ENCODE peak calls at places on chromosomes 13 and 19, in four cellular contexts. One of them, this sample, is unnamed.

GRCh38 chr13:45136741-45137500 is 16.6 kb downstream of the GTF2F2 start:
- DNase-seq in neuronal stem cell: no peak
- DNase-seq in mesenchymal stem cell: no peak
- DNase-seq in H9: no peak
- DNase-seq in this sample: no peak

GRCh38 chr19:5235458-5236219 is 105.0 kb downstream of the PTPRS start:
- DNase-seq in neuronal stem cell: no peak
- DNase-seq in H9: no peak
- DNase-seq in mesenchymal stem cell: no peak
- DNase-seq in this sample: no peak

GRCh38 chr13:80334582-80335260 is 6.2 kb downstream of the SPRY2 start:
- DNase-seq in mesenchymal stem cell: peak
- DNase-seq in neuronal stem cell: no peak
- DNase-seq in H9: no peak
- DNase-seq in this sample: peak

GRCh38 chr13:112940236-112940635 is 28.8 kb upstream of the MCF2L start:
- DNase-seq in mesenchymal stem cell: no peak
- DNase-seq in neuronal stem cell: no peak
- DNase-seq in H9: no peak
- DNase-seq in this sample: no peak

GRCh38 chr13:110798595-110798994 is 85.1 kb downstream of the ING1 start:
- DNase-seq in mesenchymal stem cell: no peak
- DNase-seq in neuronal stem cell: no peak
- DNase-seq in H9: no peak
- DNase-seq in this sample: no peak

GRCh38 chr13:113810640-113811039 is 51.6 kb downstream of the TMEM255B start:
- DNase-seq in neuronal stem cell: no peak
- DNase-seq in mesenchymal stem cell: no peak
- DNase-seq in H9: no peak
- DNase-seq in this sample: no peak

GRCh38 chr19:29329460-29330134 is 116.6 kb upstream of the UQCRFS1 start:
- DNase-seq in mesenchymal stem cell: no peak
- DNase-seq in neuronal stem cell: peak
- DNase-seq in H9: peak
- DNase-seq in this sample: no peak

GRCh38 chr19:16037424-16038195 is 38.7 kb upstream of the TPM4 start:
- DNase-seq in neuronal stem cell: no peak
- DNase-seq in mesenchymal stem cell: no peak
- DNase-seq in H9: no peak
- DNase-seq in this sample: no peak

GRCh38 chr19:32350492-32350891 is 5.1 kb downstream of the ZNF507 start:
- DNase-seq in mesenchymal stem cell: no peak
- DNase-seq in H9: no peak
- DNase-seq in neuronal stem cell: no peak
- DNase-seq in this sample: no peak

GRCh38 chr13:113058988-113059850 is 46.4 kb upstream of the F7 start:
- DNase-seq in neuronal stem cell: no peak
- DNase-seq in H9: no peak
- DNase-seq in mesenchymal stem cell: no peak
- DNase-seq in this sample: no peak

GRCh38 chr13:62643007-62643483 is 1227.4 kb upstream of the PCDH20 start:
- DNase-seq in H9: no peak
- DNase-seq in mesenchymal stem cell: peak
- DNase-seq in neuronal stem cell: no peak
- DNase-seq in this sample: peak

GRCh38 chr19:9324584-9324962 is 594 bp downstream of the ZNF559 start:
- DNase-seq in mesenchymal stem cell: no peak
- DNase-seq in H9: no peak
- DNase-seq in neuronal stem cell: no peak
- DNase-seq in this sample: no peak

GRCh38 chr13:90838561-90838960 is 508.9 kb upstream of the MIR17HG start:
- DNase-seq in H9: no peak
- DNase-seq in neuronal stem cell: no peak
- DNase-seq in mesenchymal stem cell: no peak
- DNase-seq in this sample: no peak

GRCh38 chr19:49907745-49908446 is 11.2 kb upstream of the IL4I1 start:
- DNase-seq in H9: no peak
- DNase-seq in neuronal stem cell: no peak
- DNase-seq in mesenchymal stem cell: no peak
- DNase-seq in this sample: no peak

GRCh38 chr13:94704347-94705080 is 7.8 kb downstream of the SOX21 start:
- DNase-seq in H9: peak
- DNase-seq in mesenchymal stem cell: no peak
- DNase-seq in neuronal stem cell: no peak
- DNase-seq in this sample: no peak

GRCh38 chr13:30968734-30969335 is 36.4 kb downstream of the TEX26 start:
- DNase-seq in H9: no peak
- DNase-seq in mesenchymal stem cell: peak
- DNase-seq in neuronal stem cell: no peak
- DNase-seq in this sample: peak

GRCh38 chr13:44690376-44690775 is 114.2 kb upstream of the TSC22D1 start:
- DNase-seq in H9: no peak
- DNase-seq in neuronal stem cell: no peak
- DNase-seq in mesenchymal stem cell: no peak
- DNase-seq in this sample: no peak

GRCh38 chr13:33490461-33491327 is 205.1 kb upstream of the STARD13 start:
- DNase-seq in mesenchymal stem cell: no peak
- DNase-seq in H9: peak
- DNase-seq in neuronal stem cell: peak
- DNase-seq in this sample: no peak

GRCh38 chr19:2587001-2587719 is 111.2 kb downstream of the GADD45B start:
- DNase-seq in neuronal stem cell: no peak
- DNase-seq in mesenchymal stem cell: peak
- DNase-seq in H9: peak
- DNase-seq in this sample: peak
- H4K91ac ChIP-seq in neuronal stem cell: no peak
- H4K91ac ChIP-seq in mesenchymal stem cell: no peak
- H4K91ac ChIP-seq in H9: peak
- H4K91ac ChIP-seq in this sample: no peak

GRCh38 chr19:3641515-3642269 is 15.1 kb upstream of the CACTIN start:
- DNase-seq in neuronal stem cell: no peak
- DNase-seq in mesenchymal stem cell: no peak
- DNase-seq in H9: no peak
- DNase-seq in this sample: no peak
- H4K91ac ChIP-seq in neuronal stem cell: no peak
- H4K91ac ChIP-seq in mesenchymal stem cell: no peak
- H4K91ac ChIP-seq in H9: no peak
- H4K91ac ChIP-seq in this sample: no peak

GRCh38 chr19:17841810-17842662 is 5.7 kb downstream of the JAK3 start:
- DNase-seq in mesenchymal stem cell: peak
- DNase-seq in H9: peak
- DNase-seq in neuronal stem cell: peak
- DNase-seq in this sample: peak

GRCh38 chr19:17843908-17844490 is 3.8 kb downstream of the JAK3 start:
- DNase-seq in H9: no peak
- DNase-seq in neuronal stem cell: no peak
- DNase-seq in mesenchymal stem cell: no peak
- DNase-seq in this sample: no peak

GRCh38 chr19:17843428-17843827 is 4.4 kb downstream of the JAK3 start:
- DNase-seq in mesenchymal stem cell: no peak
- DNase-seq in H9: no peak
- DNase-seq in neuronal stem cell: no peak
- DNase-seq in this sample: no peak

GRCh38 chr19:17841371-17841809 is 6.4 kb downstream of the JAK3 start:
- DNase-seq in mesenchymal stem cell: no peak
- DNase-seq in neuronal stem cell: no peak
- DNase-seq in H9: no peak
- DNase-seq in this sample: no peak

DNA sequence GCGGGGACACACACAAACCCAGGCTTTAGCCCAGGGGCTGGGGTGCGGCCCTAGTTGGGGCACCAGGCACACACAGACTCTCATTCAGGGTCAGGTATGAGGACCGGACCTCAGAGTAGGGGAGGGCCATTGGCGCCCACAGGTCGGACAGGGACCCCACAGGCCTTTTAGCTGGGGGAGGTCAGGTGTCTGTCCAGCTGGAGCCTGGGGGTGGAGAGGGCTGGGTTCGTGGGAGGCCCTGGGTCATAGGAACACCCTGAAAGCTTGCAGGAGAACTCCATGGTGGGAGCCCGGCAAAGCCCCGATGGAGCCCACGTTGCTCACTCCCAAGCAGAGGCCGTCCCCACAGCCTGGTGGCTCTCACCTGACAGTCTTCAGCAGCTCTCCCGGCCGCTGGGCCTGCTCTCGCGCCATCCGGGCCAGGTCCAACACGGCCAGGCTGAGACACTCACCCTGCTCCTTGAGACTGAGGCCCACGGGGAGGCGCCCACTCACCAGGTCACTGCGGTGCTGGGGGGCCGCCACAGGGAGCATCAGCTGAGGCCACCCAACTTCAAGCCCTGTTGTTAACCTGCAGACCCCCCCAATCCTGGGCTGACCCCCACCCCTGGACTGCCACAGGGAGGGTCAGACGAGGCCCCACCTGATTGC is 5.0 kb downstream of the JAK3 start:
- DNase-seq in mesenchymal stem cell: no peak
- DNase-seq in H9: no peak
- DNase-seq in neuronal stem cell: no peak
- DNase-seq in this sample: no peak
- H4K91ac ChIP-seq in mesenchymal stem cell: peak
- H4K91ac ChIP-seq in H9: no peak
- H4K91ac ChIP-seq in neuronal stem cell: no peak
- H4K91ac ChIP-seq in this sample: no peak

DNA sequence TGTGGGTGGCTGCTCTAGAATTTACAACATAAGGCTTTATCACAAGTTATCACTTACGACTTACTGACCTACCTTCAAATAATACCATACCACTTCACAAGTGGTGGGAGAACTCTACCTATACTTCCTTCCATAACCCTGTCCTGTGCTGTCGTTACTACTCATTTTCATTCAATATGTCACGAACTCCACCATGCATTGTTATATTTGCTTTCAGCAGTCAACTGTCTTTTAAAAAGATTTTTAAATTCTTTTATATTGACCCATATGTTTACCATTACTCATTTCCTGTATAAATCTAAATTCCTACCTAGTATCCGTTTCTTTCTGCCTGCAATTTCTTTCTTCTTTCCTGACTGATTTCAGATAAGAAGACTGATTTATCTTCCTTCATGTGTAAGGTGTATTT is 200.0 kb downstream of the KLF12 start:
- DNase-seq in mesenchymal stem cell: no peak
- DNase-seq in H9: no peak
- DNase-seq in neuronal stem cell: no peak
- DNase-seq in this sample: peak
- H4K91ac ChIP-seq in mesenchymal stem cell: no peak
- H4K91ac ChIP-seq in H9: no peak
- H4K91ac ChIP-seq in neuronal stem cell: no peak
- H4K91ac ChIP-seq in this sample: peak

DNA sequence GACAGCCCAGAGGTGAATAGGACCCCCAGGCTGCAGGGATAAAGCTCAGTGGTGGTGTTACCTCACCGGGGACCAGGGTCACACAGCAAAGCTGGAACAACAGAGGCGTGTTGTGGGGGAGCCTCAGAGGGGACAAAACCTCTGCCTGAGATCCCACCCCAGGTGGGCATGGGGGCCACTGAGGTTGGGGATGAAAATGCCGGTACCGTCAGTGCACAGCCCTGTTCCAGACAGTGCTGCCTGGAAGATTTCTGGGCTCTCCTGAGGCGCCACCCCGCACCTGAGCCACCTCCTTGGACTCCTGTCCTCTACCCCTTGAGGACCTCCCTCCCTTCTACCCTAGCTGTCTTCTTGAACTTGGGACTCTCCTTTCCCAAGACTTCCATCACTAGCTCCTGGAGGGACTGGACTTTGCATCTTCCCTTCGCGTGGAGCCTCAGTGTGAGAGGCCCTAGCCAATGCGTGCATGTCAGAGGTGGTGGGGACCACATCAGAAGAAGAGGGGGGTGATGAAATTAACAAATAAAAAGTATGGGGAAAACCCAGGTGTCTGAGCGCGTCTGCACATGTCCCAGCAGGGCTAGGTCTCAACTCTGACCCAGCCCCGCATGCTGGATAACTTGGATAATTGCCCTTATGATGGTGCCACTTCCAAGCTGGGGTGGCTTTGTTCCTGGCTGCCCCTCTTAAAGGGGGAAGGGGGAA is 11.7 kb downstream of the CNFN start:
- DNase-seq in neuronal stem cell: no peak
- DNase-seq in mesenchymal stem cell: no peak
- DNase-seq in H9: no peak
- DNase-seq in this sample: no peak
- H4K91ac ChIP-seq in neuronal stem cell: no peak
- H4K91ac ChIP-seq in mesenchymal stem cell: no peak
- H4K91ac ChIP-seq in H9: no peak
- H4K91ac ChIP-seq in this sample: no peak

GRCh38 chr19:13054605-13055212 is 47.9 kb downstream of the LYL1 start:
- DNase-seq in mesenchymal stem cell: no peak
- DNase-seq in neuronal stem cell: no peak
- DNase-seq in H9: no peak
- DNase-seq in this sample: no peak
- H4K91ac ChIP-seq in mesenchymal stem cell: peak
- H4K91ac ChIP-seq in neuronal stem cell: peak
- H4K91ac ChIP-seq in H9: no peak
- H4K91ac ChIP-seq in this sample: peak